ENCODE peak calls at places on chromosomes 11 and 22, in ten cellular contexts. One of them, this sample, is unnamed.

GRCh38 chr11:68827733-68828132 is 14.0 kb downstream of the CPT1A start:
- DNase-seq in fibroblast of the conjunctiva: no peak
- DNase-seq in iris pigment epithelial cell: no peak
- DNase-seq in stimulated activated CD4-positive, alpha-beta T cell treated with anti-CD3 and anti-CD28 coated beads, Interleukin-2, amount 100 ng/mL, for 24 hours: no peak
- DNase-seq in NCI-H1092: no peak
- DNase-seq in SK-MEL-5: peak
- DNase-seq in coronary artery: no peak
- DNase-seq in GM12891: no peak
- DNase-seq in C1 segment of cervical spinal cord: no peak
- DNase-seq in OCI-M1: no peak
- DNase-seq in this sample: no peak

GRCh38 chr11:104946907-104947306 is 21.5 kb downstream of the CASP4 start:
- DNase-seq in fibroblast of the conjunctiva: peak
- DNase-seq in iris pigment epithelial cell: peak
- DNase-seq in stimulated activated CD4-positive, alpha-beta T cell treated with anti-CD3 and anti-CD28 coated beads, Interleukin-2, amount 100 ng/mL, for 24 hours: peak
- DNase-seq in NCI-H1092: no peak
- DNase-seq in SK-MEL-5: peak
- DNase-seq in coronary artery: no peak
- DNase-seq in GM12891: no peak
- DNase-seq in C1 segment of cervical spinal cord: no peak
- DNase-seq in OCI-M1: peak
- DNase-seq in this sample: peak

GRCh38 chr11:73760066-73760679 is 701 bp downstream of the RAB6A start:
- DNase-seq in fibroblast of the conjunctiva: no peak
- DNase-seq in iris pigment epithelial cell: peak
- DNase-seq in stimulated activated CD4-positive, alpha-beta T cell treated with anti-CD3 and anti-CD28 coated beads, Interleukin-2, amount 100 ng/mL, for 24 hours: peak
- DNase-seq in NCI-H1092: peak
- DNase-seq in SK-MEL-5: peak
- DNase-seq in coronary artery: peak
- DNase-seq in GM12891: peak
- DNase-seq in C1 segment of cervical spinal cord: peak
- DNase-seq in OCI-M1: peak
- DNase-seq in this sample: peak

GRCh38 chr11:394034-394857 is at the start of gene PKP3:
- DNase-seq in fibroblast of the conjunctiva: no peak
- DNase-seq in iris pigment epithelial cell: peak
- DNase-seq in stimulated activated CD4-positive, alpha-beta T cell treated with anti-CD3 and anti-CD28 coated beads, Interleukin-2, amount 100 ng/mL, for 24 hours: no peak
- DNase-seq in NCI-H1092: no peak
- DNase-seq in SK-MEL-5: no peak
- DNase-seq in coronary artery: no peak
- DNase-seq in GM12891: no peak
- DNase-seq in C1 segment of cervical spinal cord: no peak
- DNase-seq in OCI-M1: no peak
- DNase-seq in this sample: peak

GRCh38 chr11:129224538-129224937 is 32.4 kb upstream of the ARHGAP32 start:
- DNase-seq in fibroblast of the conjunctiva: no peak
- DNase-seq in iris pigment epithelial cell: no peak
- DNase-seq in stimulated activated CD4-positive, alpha-beta T cell treated with anti-CD3 and anti-CD28 coated beads, Interleukin-2, amount 100 ng/mL, for 24 hours: no peak
- DNase-seq in NCI-H1092: no peak
- DNase-seq in SK-MEL-5: no peak
- DNase-seq in coronary artery: no peak
- DNase-seq in GM12891: no peak
- DNase-seq in C1 segment of cervical spinal cord: no peak
- DNase-seq in OCI-M1: no peak
- DNase-seq in this sample: no peak

GRCh38 chr11:75582935-75583709 is 21.1 kb downstream of the SERPINH1 start:
- DNase-seq in fibroblast of the conjunctiva: no peak
- DNase-seq in iris pigment epithelial cell: peak
- DNase-seq in stimulated activated CD4-positive, alpha-beta T cell treated with anti-CD3 and anti-CD28 coated beads, Interleukin-2, amount 100 ng/mL, for 24 hours: peak
- DNase-seq in NCI-H1092: peak
- DNase-seq in SK-MEL-5: no peak
- DNase-seq in coronary artery: peak
- DNase-seq in GM12891: peak
- DNase-seq in C1 segment of cervical spinal cord: peak
- DNase-seq in OCI-M1: peak
- DNase-seq in this sample: peak

GRCh38 chr11:117097567-117098268 is 510 bp downstream of the SIK3 start:
- DNase-seq in fibroblast of the conjunctiva: no peak
- DNase-seq in iris pigment epithelial cell: no peak
- DNase-seq in stimulated activated CD4-positive, alpha-beta T cell treated with anti-CD3 and anti-CD28 coated beads, Interleukin-2, amount 100 ng/mL, for 24 hours: peak
- DNase-seq in NCI-H1092: peak
- DNase-seq in SK-MEL-5: no peak
- DNase-seq in coronary artery: peak
- DNase-seq in GM12891: no peak
- DNase-seq in C1 segment of cervical spinal cord: peak
- DNase-seq in OCI-M1: peak
- DNase-seq in this sample: peak

GRCh38 chr11:115459563-115459962 is 44.7 kb downstream of the CADM1 start:
- DNase-seq in fibroblast of the conjunctiva: no peak
- DNase-seq in iris pigment epithelial cell: peak
- DNase-seq in stimulated activated CD4-positive, alpha-beta T cell treated with anti-CD3 and anti-CD28 coated beads, Interleukin-2, amount 100 ng/mL, for 24 hours: no peak
- DNase-seq in NCI-H1092: no peak
- DNase-seq in SK-MEL-5: no peak
- DNase-seq in coronary artery: no peak
- DNase-seq in GM12891: no peak
- DNase-seq in C1 segment of cervical spinal cord: no peak
- DNase-seq in OCI-M1: no peak
- DNase-seq in this sample: peak

GRCh38 chr11:61021661-61022212 is 50.3 kb downstream of the CD6 start:
- DNase-seq in fibroblast of the conjunctiva: no peak
- DNase-seq in iris pigment epithelial cell: no peak
- DNase-seq in stimulated activated CD4-positive, alpha-beta T cell treated with anti-CD3 and anti-CD28 coated beads, Interleukin-2, amount 100 ng/mL, for 24 hours: peak
- DNase-seq in NCI-H1092: no peak
- DNase-seq in SK-MEL-5: no peak
- DNase-seq in coronary artery: no peak
- DNase-seq in GM12891: no peak
- DNase-seq in C1 segment of cervical spinal cord: no peak
- DNase-seq in OCI-M1: no peak
- DNase-seq in this sample: no peak

GRCh38 chr22:22246706-22247105 is 2.1 kb downstream of the VPREB1 start:
- DNase-seq in fibroblast of the conjunctiva: no peak
- DNase-seq in iris pigment epithelial cell: no peak
- DNase-seq in stimulated activated CD4-positive, alpha-beta T cell treated with anti-CD3 and anti-CD28 coated beads, Interleukin-2, amount 100 ng/mL, for 24 hours: no peak
- DNase-seq in NCI-H1092: no peak
- DNase-seq in SK-MEL-5: no peak
- DNase-seq in coronary artery: no peak
- DNase-seq in GM12891: no peak
- DNase-seq in C1 segment of cervical spinal cord: no peak
- DNase-seq in OCI-M1: no peak
- DNase-seq in this sample: no peak

GRCh38 chr22:44648821-44649566 is 53.0 kb upstream of the PRR5 start:
- DNase-seq in fibroblast of the conjunctiva: peak
- DNase-seq in iris pigment epithelial cell: peak
- DNase-seq in stimulated activated CD4-positive, alpha-beta T cell treated with anti-CD3 and anti-CD28 coated beads, Interleukin-2, amount 100 ng/mL, for 24 hours: no peak
- DNase-seq in NCI-H1092: no peak
- DNase-seq in SK-MEL-5: no peak
- DNase-seq in coronary artery: no peak
- DNase-seq in GM12891: no peak
- DNase-seq in C1 segment of cervical spinal cord: no peak
- DNase-seq in OCI-M1: no peak
- DNase-seq in this sample: peak

GRCh38 chr11:69094111-69094914 is 45.6 kb downstream of the TPCN2 start:
- DNase-seq in fibroblast of the conjunctiva: no peak
- DNase-seq in iris pigment epithelial cell: no peak
- DNase-seq in stimulated activated CD4-positive, alpha-beta T cell treated with anti-CD3 and anti-CD28 coated beads, Interleukin-2, amount 100 ng/mL, for 24 hours: no peak
- DNase-seq in NCI-H1092: no peak
- DNase-seq in SK-MEL-5: no peak
- DNase-seq in coronary artery: no peak
- DNase-seq in GM12891: no peak
- DNase-seq in C1 segment of cervical spinal cord: no peak
- DNase-seq in OCI-M1: no peak
- DNase-seq in this sample: no peak

GRCh38 chr22:41834005-41834975 is 1.4 kb downstream of the SREBF2 start:
- DNase-seq in fibroblast of the conjunctiva: no peak
- DNase-seq in iris pigment epithelial cell: no peak
- DNase-seq in stimulated activated CD4-positive, alpha-beta T cell treated with anti-CD3 and anti-CD28 coated beads, Interleukin-2, amount 100 ng/mL, for 24 hours: no peak
- DNase-seq in NCI-H1092: no peak
- DNase-seq in SK-MEL-5: no peak
- DNase-seq in coronary artery: no peak
- DNase-seq in GM12891: no peak
- DNase-seq in C1 segment of cervical spinal cord: no peak
- DNase-seq in OCI-M1: peak
- DNase-seq in this sample: no peak

GRCh38 chr11:67195971-67196418 is 70.3 kb upstream of the GRK2 start:
- DNase-seq in fibroblast of the conjunctiva: peak
- DNase-seq in iris pigment epithelial cell: peak
- DNase-seq in stimulated activated CD4-positive, alpha-beta T cell treated with anti-CD3 and anti-CD28 coated beads, Interleukin-2, amount 100 ng/mL, for 24 hours: no peak
- DNase-seq in NCI-H1092: no peak
- DNase-seq in SK-MEL-5: no peak
- DNase-seq in coronary artery: no peak
- DNase-seq in GM12891: no peak
- DNase-seq in C1 segment of cervical spinal cord: no peak
- DNase-seq in OCI-M1: no peak
- DNase-seq in this sample: peak

This sample was measured in amniotic epithelial cell.